ENCODE peak calls at places on chromosomes 16 and 17, in six cellular contexts. One of them, this sample, is unnamed.

GRCh38 chr17:81125573-81126081 is 39.7 kb upstream of the PVALEF start:
- DNase-seq in IMR-90: no peak
- DNase-seq in trophoblast cell: no peak
- DNase-seq in caudate nucleus: no peak
- DNase-seq in keratinocyte: no peak
- DNase-seq in heart right ventricle: no peak
- DNase-seq in this sample: no peak

GRCh38 chr16:84520778-84521770 is 16.6 kb upstream of the MEAK7 start:
- DNase-seq in heart right ventricle: no peak
- DNase-seq in keratinocyte: no peak
- DNase-seq in caudate nucleus: no peak
- DNase-seq in trophoblast cell: no peak
- DNase-seq in IMR-90: no peak
- DNase-seq in this sample: no peak

GRCh38 chr17:7421186-7421585 is 1.1 kb downstream of the SPEM1 start:
- DNase-seq in heart right ventricle: no peak
- DNase-seq in IMR-90: no peak
- DNase-seq in keratinocyte: no peak
- DNase-seq in caudate nucleus: no peak
- DNase-seq in trophoblast cell: no peak
- DNase-seq in this sample: no peak

GRCh38 chr17:48637323-48638260 is 11.4 kb upstream of the HOXB9 start:
- DNase-seq in keratinocyte: peak
- DNase-seq in trophoblast cell: peak
- DNase-seq in IMR-90: peak
- DNase-seq in caudate nucleus: no peak
- DNase-seq in heart right ventricle: no peak
- DNase-seq in this sample: peak

GRCh38 chr16:708959-709358 is 3.4 kb upstream of the FBXL16 start:
- DNase-seq in IMR-90: no peak
- DNase-seq in caudate nucleus: no peak
- DNase-seq in keratinocyte: no peak
- DNase-seq in heart right ventricle: no peak
- DNase-seq in trophoblast cell: no peak
- DNase-seq in this sample: no peak

GRCh38 chr17:49576121-49576905 is 642 bp downstream of the NXPH3 start:
- DNase-seq in keratinocyte: no peak
- DNase-seq in trophoblast cell: peak
- DNase-seq in IMR-90: peak
- DNase-seq in heart right ventricle: peak
- DNase-seq in caudate nucleus: no peak
- DNase-seq in this sample: no peak

GRCh38 chr16:3754772-3755171 is 37.4 kb upstream of the TRAP1 start:
- DNase-seq in keratinocyte: no peak
- DNase-seq in trophoblast cell: peak
- DNase-seq in heart right ventricle: no peak
- DNase-seq in IMR-90: peak
- DNase-seq in caudate nucleus: no peak
- DNase-seq in this sample: no peak

GRCh38 chr16:555528-556478 is 4.4 kb upstream of the PRR35 start:
- DNase-seq in caudate nucleus: no peak
- DNase-seq in heart right ventricle: no peak
- DNase-seq in trophoblast cell: no peak
- DNase-seq in IMR-90: no peak
- DNase-seq in keratinocyte: no peak
- DNase-seq in this sample: no peak

GRCh38 chr16:66695935-66696668 is 441 bp downstream of the CMTM4 start:
- DNase-seq in trophoblast cell: peak
- DNase-seq in keratinocyte: no peak
- DNase-seq in heart right ventricle: peak
- DNase-seq in IMR-90: no peak
- DNase-seq in caudate nucleus: no peak
- DNase-seq in this sample: no peak

GRCh38 chr16:66401610-66402009 is 25.5 kb upstream of the BEAN1 start:
- DNase-seq in heart right ventricle: no peak
- DNase-seq in caudate nucleus: no peak
- DNase-seq in trophoblast cell: no peak
- DNase-seq in keratinocyte: no peak
- DNase-seq in IMR-90: no peak
- DNase-seq in this sample: no peak

GRCh38 chr17:29384901-29385300 is 5.3 kb upstream of the TAOK1 start:
- DNase-seq in caudate nucleus: no peak
- DNase-seq in IMR-90: no peak
- DNase-seq in heart right ventricle: no peak
- DNase-seq in keratinocyte: no peak
- DNase-seq in trophoblast cell: no peak
- DNase-seq in this sample: no peak

GRCh38 chr17:72126575-72127486 is 6.0 kb downstream of the SOX9 start:
- DNase-seq in heart right ventricle: no peak
- DNase-seq in IMR-90: peak
- DNase-seq in caudate nucleus: no peak
- DNase-seq in keratinocyte: peak
- DNase-seq in trophoblast cell: peak
- DNase-seq in this sample: no peak

GRCh38 chr17:19248923-19249574 is 11.9 kb downstream of the EPN2 start:
- DNase-seq in caudate nucleus: no peak
- DNase-seq in heart right ventricle: peak
- DNase-seq in keratinocyte: no peak
- DNase-seq in IMR-90: peak
- DNase-seq in trophoblast cell: peak
- DNase-seq in this sample: no peak

DNA sequence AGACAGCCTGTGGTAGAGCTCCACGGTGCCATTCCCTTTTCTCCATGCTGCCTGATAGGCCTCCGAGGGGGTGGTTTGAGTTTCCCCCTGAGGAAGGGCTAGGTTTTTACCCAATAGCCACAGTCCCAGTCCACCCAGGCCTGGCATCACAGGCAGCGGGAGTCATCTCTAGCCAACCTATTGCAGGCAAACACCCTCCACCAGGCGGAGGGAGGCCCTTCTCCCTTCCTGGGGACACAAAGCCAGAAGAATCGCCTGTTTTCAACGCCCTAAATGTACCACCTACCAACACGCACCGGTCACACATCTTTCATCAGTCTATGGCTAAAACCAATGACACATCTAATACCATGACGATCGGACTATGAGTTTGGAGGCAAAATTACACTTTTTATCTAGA is 7.4 kb downstream of the CSNK1D start:
- DNase-seq in keratinocyte: no peak
- DNase-seq in heart right ventricle: no peak
- DNase-seq in caudate nucleus: no peak
- DNase-seq in IMR-90: no peak
- DNase-seq in trophoblast cell: no peak
- DNase-seq in this sample: no peak
- H3K27ac ChIP-seq in keratinocyte: no peak
- H3K27ac ChIP-seq in heart right ventricle: no peak
- H3K27ac ChIP-seq in caudate nucleus: no peak
- H3K27ac ChIP-seq in IMR-90: no peak
- H3K27ac ChIP-seq in trophoblast cell: no peak
- H3K27ac ChIP-seq in this sample: no peak

GRCh38 chr17:38465420-38466345 is 37.4 kb downstream of the ARHGAP23 start:
- DNase-seq in heart right ventricle: peak
- DNase-seq in keratinocyte: no peak
- DNase-seq in caudate nucleus: no peak
- DNase-seq in trophoblast cell: no peak
- DNase-seq in IMR-90: peak
- DNase-seq in this sample: no peak

GRCh38 chr17:38466346-38467315 is 38.4 kb downstream of the ARHGAP23 start:
- DNase-seq in IMR-90: no peak
- DNase-seq in heart right ventricle: no peak
- DNase-seq in keratinocyte: no peak
- DNase-seq in caudate nucleus: no peak
- DNase-seq in trophoblast cell: no peak
- DNase-seq in this sample: no peak

GRCh38 chr17:38464251-38464722 is 36.0 kb downstream of the ARHGAP23 start:
- DNase-seq in keratinocyte: no peak
- DNase-seq in heart right ventricle: peak
- DNase-seq in trophoblast cell: no peak
- DNase-seq in caudate nucleus: peak
- DNase-seq in IMR-90: no peak
- DNase-seq in this sample: no peak

GRCh38 chr17:38463451-38463858 is 35.2 kb downstream of the ARHGAP23 start:
- DNase-seq in IMR-90: no peak
- DNase-seq in keratinocyte: no peak
- DNase-seq in caudate nucleus: no peak
- DNase-seq in heart right ventricle: peak
- DNase-seq in trophoblast cell: no peak
- DNase-seq in this sample: no peak

DNA sequence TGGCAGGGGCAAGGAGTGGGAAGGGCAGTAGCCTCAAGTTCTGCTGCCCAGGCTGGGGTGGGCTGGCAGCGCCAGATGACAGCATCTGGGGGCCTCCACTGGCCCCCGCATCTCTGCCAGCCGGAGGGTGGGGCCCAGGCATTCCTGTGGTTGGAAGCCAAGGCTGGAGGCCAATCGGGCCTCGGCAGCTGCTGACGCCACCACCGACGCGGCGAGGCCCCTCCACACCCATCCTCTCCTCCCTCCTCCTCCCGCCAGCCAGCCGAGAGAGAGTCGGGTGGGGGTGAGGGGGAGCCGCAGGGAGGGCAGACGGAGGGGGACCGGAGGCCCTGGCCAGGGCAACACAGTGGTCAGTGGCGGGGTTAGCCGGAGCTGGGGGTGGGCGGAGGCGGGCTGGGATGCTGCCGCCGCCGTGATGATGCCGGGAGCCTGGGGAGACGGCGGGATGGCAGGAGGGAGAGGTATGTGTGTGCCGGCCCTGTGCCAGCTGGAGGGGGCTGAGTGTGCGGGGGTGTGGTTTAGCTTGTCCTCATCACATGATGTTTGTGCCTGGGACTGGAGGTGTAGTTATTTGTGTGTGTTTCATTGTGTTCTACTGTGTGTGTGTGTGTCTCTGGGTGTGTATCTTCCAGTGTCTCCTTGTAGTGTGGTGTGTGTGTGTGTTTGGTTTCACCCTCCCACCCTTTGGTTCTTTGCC is 36.6 kb downstream of the ARHGAP23 start:
- DNase-seq in trophoblast cell: no peak
- DNase-seq in heart right ventricle: peak
- DNase-seq in caudate nucleus: peak
- DNase-seq in IMR-90: peak
- DNase-seq in keratinocyte: peak
- DNase-seq in this sample: peak
- H3K27ac ChIP-seq in trophoblast cell: no peak
- H3K27ac ChIP-seq in heart right ventricle: peak
- H3K27ac ChIP-seq in caudate nucleus: peak
- H3K27ac ChIP-seq in IMR-90: peak
- H3K27ac ChIP-seq in keratinocyte: peak
- H3K27ac ChIP-seq in this sample: peak

GRCh38 chr16:72234372-72234771 is 62.4 kb upstream of the PMFBP1 start:
- DNase-seq in keratinocyte: no peak
- DNase-seq in caudate nucleus: no peak
- DNase-seq in IMR-90: no peak
- DNase-seq in heart right ventricle: no peak
- DNase-seq in trophoblast cell: no peak
- DNase-seq in this sample: no peak
- H3K27ac ChIP-seq in keratinocyte: no peak
- H3K27ac ChIP-seq in caudate nucleus: no peak
- H3K27ac ChIP-seq in IMR-90: no peak
- H3K27ac ChIP-seq in heart right ventricle: no peak
- H3K27ac ChIP-seq in trophoblast cell: no peak
- H3K27ac ChIP-seq in this sample: no peak

GRCh38 chr16:10080031-10080772 is 102.0 kb downstream of the GRIN2A start:
- DNase-seq in IMR-90: no peak
- DNase-seq in caudate nucleus: peak
- DNase-seq in trophoblast cell: peak
- DNase-seq in heart right ventricle: peak
- DNase-seq in keratinocyte: peak
- DNase-seq in this sample: peak
- H3K27ac ChIP-seq in IMR-90: no peak
- H3K27ac ChIP-seq in caudate nucleus: peak
- H3K27ac ChIP-seq in trophoblast cell: peak
- H3K27ac ChIP-seq in heart right ventricle: no peak
- H3K27ac ChIP-seq in keratinocyte: no peak
- H3K27ac ChIP-seq in this sample: no peak

DNA sequence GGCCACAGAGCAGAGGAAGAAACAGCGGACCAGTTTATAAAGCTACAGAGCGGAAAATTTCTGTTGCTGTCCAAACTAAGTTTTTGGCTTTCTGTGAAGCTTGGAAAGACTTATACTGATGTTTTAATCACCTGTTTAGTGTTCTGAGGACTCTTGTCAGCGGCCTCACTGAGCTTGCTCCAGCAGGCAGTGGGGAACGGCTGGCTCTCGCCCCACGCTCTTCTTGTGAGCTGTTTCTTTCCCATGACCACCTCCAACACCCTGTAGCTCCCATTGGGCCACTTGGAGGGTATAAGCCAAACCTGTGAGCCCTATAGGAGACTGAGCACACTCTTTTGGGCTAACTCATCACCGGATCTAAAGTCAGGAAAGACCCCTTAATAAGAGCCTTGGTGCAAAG is 48.6 kb downstream of the HIC1 start:
- DNase-seq in trophoblast cell: no peak
- DNase-seq in keratinocyte: no peak
- DNase-seq in caudate nucleus: no peak
- DNase-seq in heart right ventricle: no peak
- DNase-seq in IMR-90: no peak
- DNase-seq in this sample: no peak
- H3K27ac ChIP-seq in trophoblast cell: no peak
- H3K27ac ChIP-seq in keratinocyte: no peak
- H3K27ac ChIP-seq in caudate nucleus: no peak
- H3K27ac ChIP-seq in heart right ventricle: no peak
- H3K27ac ChIP-seq in IMR-90: no peak
- H3K27ac ChIP-seq in this sample: peak

DNA sequence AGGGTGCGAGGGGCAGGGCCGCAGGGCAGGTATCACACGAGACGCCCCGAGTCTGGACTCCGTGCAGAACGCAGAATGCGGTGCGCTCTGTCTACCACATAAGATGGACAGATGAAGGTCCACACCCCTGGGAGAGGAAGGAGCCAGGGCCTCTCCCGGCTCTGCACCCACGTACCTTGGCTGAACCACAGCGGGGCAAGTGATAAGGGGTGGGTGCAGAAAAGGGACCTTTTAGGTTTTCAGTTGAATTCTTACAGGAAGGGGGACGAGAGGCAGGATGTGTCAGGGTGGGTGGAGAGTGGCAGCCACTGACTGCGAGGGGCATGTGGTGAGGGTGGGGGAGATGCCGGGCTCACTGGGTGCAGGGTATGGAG is 338 bp downstream of the CD300A start:
- DNase-seq in IMR-90: no peak
- DNase-seq in caudate nucleus: no peak
- DNase-seq in trophoblast cell: no peak
- DNase-seq in keratinocyte: no peak
- DNase-seq in heart right ventricle: no peak
- DNase-seq in this sample: no peak
- H3K27ac ChIP-seq in IMR-90: no peak
- H3K27ac ChIP-seq in caudate nucleus: peak
- H3K27ac ChIP-seq in trophoblast cell: no peak
- H3K27ac ChIP-seq in keratinocyte: no peak
- H3K27ac ChIP-seq in heart right ventricle: no peak
- H3K27ac ChIP-seq in this sample: no peak

This sample was measured in epithelial cell of prostate.